ENCODE peak calls at places on chromosomes 6 and 20, in nine cellular contexts. S is PC-3; U is lower lobe of right lung; J is uterus; E is tibial artery; L is stomach; T is cardiac muscle cell; Y is nephron progenitor cell; O is CD4-positive, alpha-beta T cell. W is an unnamed sample.

GRCh38 chr6:135540207-135540877 is 42.8 kb upstream of the AHI1 start:
- DNase-seq in S (peak; percentile 5), U (no peak), J (no peak), E (no peak), L (no peak), T (peak; percentile 80), Y (no peak), O (no peak), W (no peak)

GRCh38 chr20:49768204-49769124 is 44.2 kb upstream of the SLC9A8 start:
- DNase-seq in S (peak; percentile 99), U (peak; percentile 70), J (peak; percentile 60), E (peak; percentile 70), L (peak; percentile 73), T (peak; percentile 97), Y (no peak), O (no peak), W (no peak)

GRCh38 chr6:100230115-100230975 is 234.4 kb downstream of the SIM1 start:
- DNase-seq in S (no peak), U (no peak), J (no peak), E (no peak), L (no peak), T (no peak), Y (peak; percentile 11), O (no peak), W (no peak)

GRCh38 chr20:4090756-4091331 is 75.5 kb upstream of the RNF24 start:
- DNase-seq in S (no peak), U (no peak), J (no peak), E (no peak), L (peak; percentile 21), T (peak; percentile 72), Y (no peak), O (no peak), W (no peak)

GRCh38 chr6:146410851-146411595 is 132.6 kb upstream of the RAB32 start:
- DNase-seq in S (peak; percentile 25), U (no peak), J (no peak), E (no peak), L (no peak), T (no peak), Y (no peak), O (no peak), W (no peak)

GRCh38 chr6:33613146-33613793 is 7.9 kb upstream of the ITPR3 start:
- DNase-seq in S (no peak), U (no peak), J (no peak), E (peak; percentile 54), L (no peak), T (peak; percentile 51), Y (no peak), O (no peak), W (no peak)

GRCh38 chr6:169723991-169724553 is at the start of gene PHF10:
- DNase-seq in S (no peak), U (peak; percentile 58), J (peak; percentile 25), E (peak; percentile 56), L (peak; percentile 33), T (peak; percentile 45), Y (peak; percentile 70), O (no peak), W (peak; percentile 92)

GRCh38 chr20:51014797-51015722 is 7.8 kb downstream of the KCNG1 start:
- DNase-seq in S (peak; percentile 90), U (no peak), J (peak; percentile 31), E (no peak), L (peak; percentile 35), T (peak; percentile 76), Y (peak; percentile 82), O (no peak), W (peak; percentile 65)

GRCh38 chr20:57080796-57081195 is 185.6 kb downstream of the BMP7 start:
- DNase-seq in S (peak; percentile 76), U (no peak), J (no peak), E (no peak), L (no peak), T (no peak), Y (no peak), O (no peak), W (no peak)

GRCh38 chr6:4344317-4344899 is 209.0 kb upstream of the ECI2 start:
- DNase-seq in S (peak; percentile 27), U (no peak), J (no peak), E (no peak), L (no peak), T (no peak), Y (no peak), O (no peak), W (no peak)

GRCh38 chr20:13552061-13552460 is 86.7 kb downstream of the TASP1 start:
- DNase-seq in S (peak; percentile 95), U (no peak), J (no peak), E (no peak), L (no peak), T (no peak), Y (no peak), O (no peak), W (no peak)

GRCh38 chr6:146364816-146365594 is 178.6 kb upstream of the RAB32 start:
- DNase-seq in S (peak; percentile 24), U (no peak), J (no peak), E (no peak), L (no peak), T (no peak), Y (no peak), O (no peak), W (no peak)

GRCh38 chr6:118791499-118791898 is 102.5 kb upstream of the ASF1A start:
- DNase-seq in S (no peak), U (no peak), J (no peak), E (no peak), L (no peak), T (no peak), Y (no peak), O (no peak), W (no peak)

GRCh38 chr20:51828762-51829161 is 26.4 kb upstream of the SALL4 start:
- DNase-seq in S (no peak), U (no peak), J (no peak), E (no peak), L (no peak), T (no peak), Y (peak; percentile 28), O (no peak), W (no peak)

GRCh38 chr6:118748311-118749062 is 97.1 kb upstream of the CEP85L start:
- DNase-seq in S (peak; percentile 30), U (no peak), J (no peak), E (no peak), L (no peak), T (peak; percentile 38), Y (no peak), O (no peak), W (no peak)

GRCh38 chr6:29926795-29927427 is 15.4 kb upstream of the HLA-A start:
- DNase-seq in S (no peak), U (peak; percentile 91), J (peak; percentile 78), E (peak; percentile 83), L (peak; percentile 84), T (peak; percentile 83), Y (no peak), O (peak; percentile 81), W (peak; percentile 77)

GRCh38 chr6:16950825-16951495 is 150.9 kb upstream of the STMND1 start:
- DNase-seq in S (no peak), U (no peak), J (no peak), E (no peak), L (no peak), T (no peak), Y (no peak), O (no peak), W (no peak)

GRCh38 chr6:3712827-3713226 is 38.7 kb downstream of the PXDC1 start:
- DNase-seq in S (no peak), U (no peak), J (no peak), E (no peak), L (peak; percentile 59), T (no peak), Y (no peak), O (no peak), W (no peak)

GRCh38 chr6:72724545-72724944 is 102.7 kb downstream of the KCNQ5 start:
- DNase-seq in S (no peak), U (no peak), J (no peak), E (no peak), L (no peak), T (no peak), Y (no peak), O (no peak), W (peak; percentile 24)

GRCh38 chr6:12603711-12604049 is 112.9 kb upstream of the PHACTR1 start:
- DNase-seq in S (no peak), U (no peak), J (no peak), E (no peak), L (no peak), T (no peak), Y (no peak), O (no peak), W (no peak)
- TF ChIP-seq CTCF in S (peak; percentile 7), U (no peak), J (no peak), E (no peak), L (no peak), T (no peak), Y (no peak), O (no peak), W (no peak)

DNA sequence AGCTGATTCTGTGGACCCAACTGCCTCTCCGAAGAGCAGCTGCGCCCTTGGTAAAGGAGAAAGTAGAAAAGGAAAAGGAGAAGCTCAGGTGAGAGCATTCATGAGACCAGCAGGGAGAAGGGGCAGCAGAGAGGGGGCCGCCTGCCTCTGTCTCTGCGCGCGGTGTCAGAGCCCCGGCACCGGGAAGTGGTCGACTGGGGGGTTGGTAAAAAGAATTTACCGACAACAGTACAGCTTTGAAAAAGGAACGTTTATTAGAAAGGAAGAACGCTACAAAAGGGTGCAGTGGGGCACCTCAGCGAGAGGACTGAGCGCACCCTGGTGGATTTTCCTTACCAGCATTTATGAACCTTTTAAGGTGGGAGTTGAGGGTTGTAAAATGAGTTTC is 61.9 kb downstream of the GPR6 start:
- DNase-seq in S (peak; percentile 59), U (no peak), J (no peak), E (no peak), L (peak; percentile 49), T (peak; percentile 48), Y (peak; percentile 22), O (peak; percentile 13), W (peak; percentile 32)
- TF ChIP-seq CTCF in S (peak; percentile 65), U (no peak), J (peak; percentile 23), E (no peak), L (no peak), T (peak; percentile 40), Y (no peak), O (peak; percentile 51), W (peak; percentile 15)

DNA sequence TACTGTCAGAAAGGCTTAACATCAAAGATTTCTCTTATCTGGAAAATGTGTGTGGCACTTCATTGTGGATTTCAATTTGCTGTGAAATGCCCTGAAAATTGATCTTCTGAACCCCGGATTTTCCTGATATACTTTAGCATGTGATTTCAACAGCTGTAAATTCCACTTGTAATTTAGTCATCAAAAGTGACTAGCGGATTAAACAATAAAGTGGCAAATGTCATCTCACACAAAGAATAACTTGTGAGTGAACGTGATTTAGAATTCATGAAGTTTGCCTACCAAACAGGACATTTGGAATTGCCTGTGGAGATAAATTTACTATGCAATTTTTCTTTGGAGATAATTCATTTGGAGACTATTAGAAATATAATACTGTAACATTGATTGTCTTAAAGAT is 601.6 kb downstream of the COL12A1 start:
- DNase-seq in S (no peak), U (no peak), J (no peak), E (no peak), L (no peak), T (no peak), Y (no peak), O (no peak), W (no peak)
- TF ChIP-seq CTCF in S (no peak), U (no peak), J (no peak), E (no peak), L (no peak), T (no peak), Y (no peak), O (no peak), W (no peak)

DNA sequence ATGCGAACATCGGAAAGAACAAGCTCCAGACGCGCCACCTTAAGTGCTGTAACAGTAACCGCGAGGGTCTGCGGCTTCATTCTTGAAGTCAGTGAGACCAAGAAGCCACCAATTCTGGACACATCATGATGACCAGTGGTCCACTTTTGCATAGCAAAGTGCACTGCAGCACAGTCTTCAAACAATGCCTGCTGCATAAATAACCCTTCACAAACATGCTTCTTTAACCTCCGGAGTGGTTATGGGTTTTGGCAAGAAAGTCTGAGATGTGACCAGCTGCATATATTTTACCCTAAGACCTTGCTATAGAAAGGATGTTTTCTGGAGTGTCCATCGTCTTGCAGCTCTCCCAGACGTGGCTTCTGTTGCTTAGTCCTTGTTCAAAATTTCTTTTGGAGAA is 8.8 kb upstream of the MUC22 start:
- DNase-seq in S (no peak), U (no peak), J (no peak), E (no peak), L (no peak), T (no peak), Y (no peak), O (no peak), W (no peak)
- TF ChIP-seq CTCF in S (no peak), U (no peak), J (no peak), E (no peak), L (no peak), T (no peak), Y (no peak), O (no peak), W (no peak)